ENCODE peak calls at places on chromosomes 1 and 21, in eight cellular contexts. G is BJ, R is ovary, S is progenitor cell of endocrine pancreas, P is transverse colon, Z is fibroblast of mammary gland, T is HFFc6, Y is PC-9. Q is an unnamed sample.

GRCh38 chr21:42003051-42003461 is 7.1 kb downstream of the ZBTB21 start:
- DNase-seq in G (no peak), R (no peak), S (no peak), P (no peak), Z (peak), T (peak), Y (no peak), Q (no peak)

GRCh38 chr1:172051898-172052297 is 210.6 kb downstream of the DNM3 start:
- DNase-seq in G (no peak), R (no peak), S (no peak), P (no peak), Z (no peak), T (no peak), Y (no peak), Q (no peak)

GRCh38 chr1:163094589-163094988 is 25.4 kb downstream of the RGS4 start:
- DNase-seq in G (no peak), R (no peak), S (no peak), P (no peak), Z (no peak), T (no peak), Y (no peak), Q (no peak)

GRCh38 chr1:54362881-54363340 is 43.3 kb downstream of the SSBP3 start:
- DNase-seq in G (no peak), R (no peak), S (no peak), P (peak), Z (peak), T (no peak), Y (no peak), Q (no peak)

GRCh38 chr1:151472852-151473731 is 13.8 kb upstream of the POGZ start:
- DNase-seq in G (no peak), R (peak), S (peak), P (peak), Z (peak), T (no peak), Y (peak), Q (peak)

GRCh38 chr1:37537378-37537777 is 16.7 kb downstream of the SNIP1 start:
- DNase-seq in G (no peak), R (no peak), S (no peak), P (no peak), Z (peak), T (peak), Y (peak), Q (no peak)

GRCh38 chr1:204591473-204592090 is 75.4 kb downstream of the MDM4 start:
- DNase-seq in G (peak), R (no peak), S (no peak), P (no peak), Z (peak), T (peak), Y (no peak), Q (peak)

GRCh38 chr21:33751120-33751519 is 108.8 kb downstream of the ITSN1 start:
- DNase-seq in G (no peak), R (no peak), S (no peak), P (no peak), Z (peak), T (peak), Y (no peak), Q (no peak)

GRCh38 chr1:22349302-22350043 is 102.2 kb upstream of the ZBTB40 start:
- DNase-seq in G (no peak), R (no peak), S (no peak), P (no peak), Z (no peak), T (no peak), Y (no peak), Q (no peak)

GRCh38 chr1:160539896-160540858 is 17.1 kb upstream of the SLAMF6 start:
- DNase-seq in G (no peak), R (no peak), S (no peak), P (peak), Z (no peak), T (no peak), Y (no peak), Q (no peak)

GRCh38 chr21:32934829-32935228 is 90.9 kb upstream of the OLIG2 start:
- DNase-seq in G (no peak), R (no peak), S (no peak), P (no peak), Z (no peak), T (no peak), Y (no peak), Q (no peak)

GRCh38 chr1:32765561-32766327 is 51.4 kb downstream of the YARS1 start:
- DNase-seq in G (no peak), R (peak), S (no peak), P (no peak), Z (no peak), T (no peak), Y (no peak), Q (no peak)

GRCh38 chr1:21261551-21262281 is 28.5 kb downstream of the ECE1 start:
- DNase-seq in G (peak), R (no peak), S (no peak), P (peak), Z (peak), T (peak), Y (peak), Q (peak)

GRCh38 chr21:36155603-36156338 is 853 bp upstream of the DOP1B start:
- DNase-seq in G (no peak), R (peak), S (peak), P (peak), Z (no peak), T (no peak), Y (peak), Q (peak)

GRCh38 chr1:59025898-59026426 is 242.1 kb upstream of the JUN start:
- DNase-seq in G (peak), R (no peak), S (no peak), P (no peak), Z (peak), T (no peak), Y (no peak), Q (no peak)

GRCh38 chr1:110593905-110594304 is 12.3 kb downstream of the KCNA2 start:
- DNase-seq in G (no peak), R (no peak), S (no peak), P (no peak), Z (no peak), T (no peak), Y (no peak), Q (no peak)

GRCh38 chr1:20149601-20150325 is 10.6 kb downstream of the PLA2G2F start:
- DNase-seq in G (no peak), R (no peak), S (no peak), P (no peak), Z (no peak), T (no peak), Y (no peak), Q (no peak)

GRCh38 chr1:156602557-156602993 is 1.3 kb upstream of the GPATCH4 start:
- DNase-seq in G (no peak), R (no peak), S (no peak), P (no peak), Z (peak), T (no peak), Y (no peak), Q (no peak)
- TF ChIP-seq CTCF in G (peak), R (no peak), S (peak), P (no peak), Z (peak), T (peak), Y (peak), Q (peak)

DNA sequence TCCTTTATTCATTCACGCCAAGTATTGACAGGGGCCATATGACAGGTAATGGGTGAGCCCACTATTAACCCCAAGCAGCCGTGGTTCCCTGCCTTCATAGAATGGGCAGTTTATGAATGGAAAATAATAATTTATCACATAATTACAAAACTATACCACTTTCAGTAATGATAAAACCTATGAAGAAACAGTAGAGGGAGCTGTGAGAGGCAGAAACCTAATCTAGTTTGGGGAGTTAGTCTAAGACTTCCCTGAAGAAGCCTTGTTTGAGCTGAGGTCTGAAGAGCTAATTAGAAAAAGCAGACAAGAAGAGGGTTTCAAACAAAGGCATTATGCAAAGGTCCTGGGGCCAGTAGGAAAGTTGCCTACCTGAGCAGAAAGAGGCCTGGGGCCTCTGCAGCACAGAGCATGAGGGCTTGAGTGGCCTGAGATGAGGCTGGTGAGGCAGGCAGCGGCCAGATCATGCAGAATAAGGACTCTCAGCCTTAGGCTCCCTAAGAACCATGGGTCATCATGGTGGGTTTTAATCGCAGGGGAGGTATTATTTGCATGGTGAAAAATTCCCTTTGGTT is 142.8 kb downstream of the ATG4C start:
- DNase-seq in G (no peak), R (no peak), S (no peak), P (no peak), Z (no peak), T (no peak), Y (no peak), Q (no peak)
- TF ChIP-seq CTCF in G (no peak), R (no peak), S (no peak), P (no peak), Z (no peak), T (peak), Y (no peak), Q (peak)

GRCh38 chr1:181106022-181106312 is 17.5 kb downstream of the IER5 start:
- DNase-seq in G (no peak), R (no peak), S (no peak), P (no peak), Z (no peak), T (no peak), Y (no peak), Q (no peak)

GRCh38 chr1:181104042-181104789 is 15.7 kb downstream of the IER5 start:
- DNase-seq in G (no peak), R (no peak), S (no peak), P (no peak), Z (no peak), T (no peak), Y (no peak), Q (no peak)

GRCh38 chr1:181105134-181106021 is 16.9 kb downstream of the IER5 start:
- DNase-seq in G (no peak), R (peak), S (peak), P (peak), Z (peak), T (peak), Y (peak), Q (peak)

GRCh38 chr1:181103404-181103803 is 14.9 kb downstream of the IER5 start:
- DNase-seq in G (no peak), R (no peak), S (no peak), P (no peak), Z (no peak), T (no peak), Y (no peak), Q (no peak)

DNA sequence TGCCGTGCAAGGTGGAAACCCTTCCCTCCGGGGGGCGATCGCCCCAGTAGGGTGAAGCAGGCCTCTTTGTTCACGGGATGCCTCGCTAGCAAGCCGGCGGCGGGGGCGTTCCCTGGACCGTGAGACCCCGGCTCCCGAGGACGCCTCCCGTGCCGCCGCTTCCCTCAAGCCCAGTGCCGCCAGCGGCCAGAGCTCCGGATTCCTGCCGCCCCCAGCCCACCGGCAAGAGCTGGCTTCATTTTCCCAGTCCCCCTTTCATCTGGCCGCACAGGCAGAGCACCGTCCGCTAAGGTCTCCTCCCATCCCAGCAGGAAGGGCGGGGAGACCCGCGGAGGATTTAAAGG is 16.3 kb downstream of the IER5 start:
- DNase-seq in G (no peak), R (no peak), S (peak), P (peak), Z (no peak), T (no peak), Y (no peak), Q (peak)
- TF ChIP-seq CTCF in G (no peak), R (peak), S (peak), P (peak), Z (no peak), T (peak), Y (peak), Q (no peak)

DNA sequence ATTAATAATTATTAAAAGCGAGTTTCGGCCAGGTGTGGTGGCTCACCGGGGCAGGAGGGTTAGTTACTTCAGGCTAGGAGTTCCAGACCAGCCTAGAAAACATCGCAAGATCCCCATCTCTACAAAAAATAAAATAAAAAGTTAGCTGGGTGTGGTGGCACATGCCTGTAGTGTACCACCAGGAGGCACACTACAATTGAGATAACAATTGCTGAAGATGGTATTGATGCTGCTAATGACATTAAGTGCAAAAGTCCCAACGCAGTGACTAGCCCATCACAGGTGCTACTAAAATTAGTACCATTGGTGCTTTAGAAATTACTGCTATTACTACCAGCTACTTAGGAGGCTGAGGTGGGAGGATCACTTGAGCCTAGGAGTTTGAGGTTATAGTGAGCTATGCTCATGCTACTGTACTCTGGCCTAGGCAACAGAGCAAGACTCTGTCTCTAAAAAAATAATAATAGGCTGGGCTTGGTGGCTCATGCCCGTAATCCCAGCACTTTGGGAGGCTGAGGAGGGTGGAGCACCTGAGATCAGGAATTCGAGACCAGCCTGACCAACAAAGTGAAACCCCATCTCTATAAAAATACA is 156.6 kb downstream of the GREM2 start:
- DNase-seq in G (no peak), R (no peak), S (no peak), P (no peak), Z (peak), T (no peak), Y (no peak), Q (peak)
- TF ChIP-seq CTCF in G (peak), R (no peak), S (peak), P (peak), Z (peak), T (peak), Y (peak), Q (peak)

GRCh38 chr1:51878307-51878615 is 266 bp downstream of the NRDC start:
- DNase-seq in G (no peak), R (no peak), S (no peak), P (no peak), Z (no peak), T (no peak), Y (no peak), Q (no peak)
- TF ChIP-seq CTCF in G (no peak), R (peak), S (no peak), P (no peak), Z (no peak), T (no peak), Y (no peak), Q (no peak)

DNA sequence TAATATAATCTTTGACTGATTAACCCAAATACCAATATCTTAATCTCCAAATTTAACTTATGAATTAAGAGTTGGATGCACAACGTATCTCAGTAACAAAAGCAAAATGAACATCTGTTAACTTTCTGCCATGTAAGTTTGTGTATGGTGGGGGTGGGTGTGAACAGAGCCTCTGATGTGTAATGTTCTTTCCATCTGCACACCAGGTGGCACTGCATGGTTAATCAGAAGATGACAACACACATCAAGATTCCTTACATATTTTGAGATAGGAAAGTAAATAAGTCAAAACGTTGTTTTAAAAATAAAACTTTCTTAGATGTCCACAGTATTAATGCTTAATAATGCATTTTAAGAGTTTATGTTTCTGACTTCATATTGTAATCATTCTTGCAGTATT is 251.9 kb downstream of the DPYD start:
- DNase-seq in G (no peak), R (no peak), S (no peak), P (no peak), Z (peak), T (peak), Y (no peak), Q (peak)
- TF ChIP-seq CTCF in G (peak), R (no peak), S (no peak), P (no peak), Z (peak), T (peak), Y (peak), Q (no peak)

GRCh38 chr1:183019860-183020259 is 3.4 kb upstream of the LAMC1 start:
- DNase-seq in G (no peak), R (no peak), S (no peak), P (no peak), Z (peak), T (no peak), Y (peak), Q (peak)
- TF ChIP-seq CTCF in G (peak), R (no peak), S (no peak), P (no peak), Z (peak), T (peak), Y (no peak), Q (no peak)

Q was measured in Calu3.